ENCODE peak calls at places on chromosomes 12 and 14, in six cellular contexts. Q, D, O, N, C and F are unnamed samples.

GRCh38 chr12:113291586-113291985 is 43.3 kb downstream of the SLC8B1 start:
- DNase-seq in Q (no peak), D (no peak), O (no peak), N (no peak), C (no peak), F (no peak)

GRCh38 chr12:110661337-110661972 is 27.5 kb downstream of the HVCN1 start:
- DNase-seq in Q (no peak), D (peak; percentile 91), O (no peak), N (peak; percentile 15), C (no peak), F (no peak)

GRCh38 chr14:50340045-50340444 is 27.9 kb downstream of the DMAC2L start:
- DNase-seq in Q (no peak), D (no peak), O (no peak), N (no peak), C (no peak), F (no peak)

GRCh38 chr14:54647378-54647777 is 80.5 kb downstream of the SAMD4A start:
- DNase-seq in Q (no peak), D (no peak), O (no peak), N (no peak), C (no peak), F (no peak)

GRCh38 chr12:98162906-98163678 is 352.3 kb upstream of the TMPO start:
- DNase-seq in Q (no peak), D (no peak), O (no peak), N (no peak), C (no peak), F (no peak)

GRCh38 chr12:73308079-73308478 is 1035.9 kb downstream of the TRHDE start:
- DNase-seq in Q (no peak), D (no peak), O (no peak), N (no peak), C (no peak), F (no peak)

GRCh38 chr12:112852127-112852526 is 54.6 kb upstream of the OAS1 start:
- DNase-seq in Q (no peak), D (no peak), O (no peak), N (no peak), C (no peak), F (no peak)

GRCh38 chr14:99415496-99416281 is 65.0 kb downstream of the SETD3 start:
- DNase-seq in Q (peak; percentile 83), D (peak; percentile 71), O (peak; percentile 59), N (peak; percentile 57), C (peak; percentile 86), F (peak; percentile 89)

GRCh38 chr12:52971701-52972329 is 22.9 kb downstream of the KRT18 start:
- DNase-seq in Q (peak; percentile 56), D (no peak), O (no peak), N (no peak), C (no peak), F (peak; percentile 66)

GRCh38 chr14:34873591-34874385 is 1.4 kb downstream of the BAZ1A start:
- DNase-seq in Q (peak; percentile 71), D (peak; percentile 96), O (peak; percentile 69), N (peak; percentile 81), C (peak; percentile 34), F (peak; percentile 63)

GRCh38 chr14:65791551-65791981 is 379.0 kb downstream of the FUT8 start:
- DNase-seq in Q (peak; percentile 47), D (peak; percentile 38), O (peak; percentile 59), N (no peak), C (no peak), F (peak; percentile 18)

GRCh38 chr14:87643005-87643404 is 350.0 kb downstream of the GALC start:
- DNase-seq in Q (no peak), D (no peak), O (no peak), N (no peak), C (no peak), F (peak; percentile 4)

GRCh38 chr12:91896725-91897515 is 248.7 kb downstream of the BTG1 start:
- DNase-seq in Q (no peak), D (no peak), O (no peak), N (no peak), C (no peak), F (peak; percentile 64)

GRCh38 chr14:65599375-65599774 is 186.8 kb downstream of the FUT8 start:
- DNase-seq in Q (no peak), D (no peak), O (no peak), N (no peak), C (no peak), F (peak; percentile 32)

GRCh38 chr12:105418821-105419291 is 88.4 kb downstream of the C12orf75 start:
- DNase-seq in Q (no peak), D (no peak), O (no peak), N (no peak), C (no peak), F (no peak)

GRCh38 chr14:32682219-32682618 is 256.5 kb upstream of the NPAS3 start:
- DNase-seq in Q (no peak), D (no peak), O (no peak), N (no peak), C (no peak), F (no peak)

GRCh38 chr14:33309081-33309480 is 370.4 kb downstream of the NPAS3 start:
- DNase-seq in Q (no peak), D (no peak), O (no peak), N (no peak), C (no peak), F (no peak)

GRCh38 chr12:56878010-56878339 is 56.2 kb downstream of the SDR9C7 start:
- DNase-seq in Q (no peak), D (no peak), O (peak; percentile 56), N (no peak), C (no peak), F (peak; percentile 37)

GRCh38 chr12:10025236-10025635 is 5.2 kb upstream of the CLEC9A start:
- DNase-seq in Q (no peak), D (no peak), O (no peak), N (no peak), C (no peak), F (no peak)

GRCh38 chr14:20400965-20401593 is 12.2 kb downstream of the TEP1 start:
- DNase-seq in Q (no peak), D (peak; percentile 28), O (no peak), N (no peak), C (no peak), F (no peak)

GRCh38 chr14:59278111-59278510 is 89.6 kb downstream of the DAAM1 start:
- DNase-seq in Q (peak; percentile 90), D (no peak), O (peak; percentile 85), N (no peak), C (no peak), F (peak; percentile 92)

GRCh38 chr14:26204954-26205479 is 392.8 kb downstream of the NOVA1 start:
- DNase-seq in Q (peak; percentile 27), D (no peak), O (no peak), N (no peak), C (no peak), F (peak; percentile 42)

GRCh38 chr12:121748218-121748570 is 35.6 kb downstream of the TMEM120B start:
- DNase-seq in Q (no peak), D (no peak), O (no peak), N (no peak), C (no peak), F (no peak)

GRCh38 chr12:122845865-122846621 is 10.8 kb downstream of the HIP1R start:
- DNase-seq in Q (no peak), D (no peak), O (no peak), N (no peak), C (no peak), F (no peak)

GRCh38 chr12:122004633-122005071 is 17.0 kb upstream of the BCL7A start:
- DNase-seq in Q (no peak), D (no peak), O (no peak), N (no peak), C (no peak), F (no peak)

GRCh38 chr14:96168581-96168980 is 36.1 kb upstream of the BDKRB2 start:
- DNase-seq in Q (no peak), D (no peak), O (no peak), N (no peak), C (no peak), F (no peak)

GRCh38 chr12:91109148-91109564 is 2.1 kb downstream of the LUM start:
- DNase-seq in Q (peak; percentile 78), D (peak; percentile 76), O (peak; percentile 60), N (peak; percentile 6), C (peak; percentile 6), F (peak; percentile 77)

GRCh38 chr12:19338405-19338804 is 100.9 kb upstream of the AEBP2 start:
- DNase-seq in Q (peak; percentile 6), D (no peak), O (no peak), N (no peak), C (no peak), F (peak; percentile 3)

GRCh38 chr14:63918411-63918810 is 65.6 kb downstream of the SYNE2 start:
- DNase-seq in Q (no peak), D (no peak), O (no peak), N (no peak), C (no peak), F (no peak)

GRCh38 chr14:87443787-87444186 is 549.2 kb downstream of the GALC start:
- DNase-seq in Q (no peak), D (no peak), O (no peak), N (no peak), C (no peak), F (no peak)

GRCh38 chr12:103634732-103635131 is 47.7 kb downstream of the STAB2 start:
- DNase-seq in Q (no peak), D (no peak), O (no peak), N (no peak), C (no peak), F (no peak)

GRCh38 chr14:87628129-87628528 is 364.9 kb downstream of the GALC start:
- DNase-seq in Q (peak; percentile 78), D (no peak), O (no peak), N (no peak), C (peak; percentile 30), F (peak; percentile 36)

GRCh38 chr12:47032644-47033043 is 46.8 kb upstream of the PCED1B start:
- DNase-seq in Q (peak; percentile 81), D (peak; percentile 12), O (no peak), N (peak; percentile 6), C (peak; percentile 56), F (peak; percentile 87)

GRCh38 chr14:88849717-88850116 is 25.3 kb downstream of the TTC8 start:
- DNase-seq in Q (no peak), D (no peak), O (no peak), N (no peak), C (no peak), F (peak; percentile 28)

GRCh38 chr12:99706736-99707473 is 59.4 kb downstream of the GARIN6 start:
- DNase-seq in Q (no peak), D (no peak), O (no peak), N (no peak), C (no peak), F (no peak)

GRCh38 chr14:100588671-100589070 is 1.5 kb upstream of the BEGAIN start:
- DNase-seq in Q (no peak), D (peak; percentile 1), O (no peak), N (no peak), C (no peak), F (no peak)

GRCh38 chr12:69947922-69948321 is 122.9 kb downstream of the MYRFL start:
- DNase-seq in Q (no peak), D (no peak), O (no peak), N (no peak), C (no peak), F (no peak)